ENCODE peak calls at places on chromosomes 12 and 14, in four cellular contexts. J, X, K and Q are unnamed samples.

GRCh38 chr12:19388131-19388549 is 51.2 kb upstream of the AEBP2 start:
- DNase-seq in X (no peak), J (no peak), K (no peak), Q (no peak)

GRCh38 chr14:86057018-86057667 is 527.2 kb downstream of the FLRT2 start:
- DNase-seq in J (no peak), K (peak; percentile 7), X (no peak), Q (no peak)

GRCh38 chr14:28001002-28001401 is 765.6 kb upstream of the FOXG1 start:
- DNase-seq in X (no peak), J (no peak), K (no peak), Q (no peak)

GRCh38 chr12:51744235-51744634 is 104.3 kb downstream of the FIGNL2 start:
- DNase-seq in X (no peak), K (no peak), J (no peak), Q (no peak)

GRCh38 chr12:4025420-4026358 is 152.5 kb upstream of the PARP11 start:
- DNase-seq in J (no peak), K (no peak), X (no peak), Q (no peak)

GRCh38 chr14:77849711-77850110 is 49.8 kb downstream of the ADCK1 start:
- DNase-seq in J (no peak), K (no peak), X (no peak), Q (no peak)

GRCh38 chr12:73181244-73181643 is 909.1 kb downstream of the TRHDE start:
- DNase-seq in K (no peak), J (no peak), X (no peak), Q (no peak)

GRCh38 chr12:56267443-56268071 is 815 bp downstream of the COQ10A start:
- DNase-seq in K (peak; percentile 52), X (no peak), J (no peak), Q (peak; percentile 48)

GRCh38 chr14:103545915-103546650 is 16.4 kb downstream of the BAG5 start:
- DNase-seq in J (no peak), X (no peak), K (no peak), Q (no peak)

GRCh38 chr14:76810953-76811400 is 1.7 kb downstream of the ANGEL1 start:
- DNase-seq in X (no peak), K (no peak), J (peak; percentile 25), Q (no peak)

GRCh38 chr12:79848321-79848720 is 86.6 kb downstream of the PPP1R12A start:
- DNase-seq in J (no peak), X (no peak), K (no peak), Q (no peak)

GRCh38 chr12:3490848-3491382 is at the start of gene PRMT8:
- DNase-seq in K (no peak), J (peak; percentile 23), X (no peak), Q (no peak)

GRCh38 chr12:10189653-10190052 is 10.8 kb downstream of the TMEM52B start:
- DNase-seq in J (no peak), K (no peak), X (no peak), Q (peak; percentile 14)

GRCh38 chr14:77181603-77182437 is at the start of gene TMEM63C:
- DNase-seq in X (peak; percentile 21), K (peak; percentile 20), J (peak; percentile 64), Q (peak; percentile 72)

GRCh38 chr14:72675126-72675525 is 218.8 kb downstream of the DPF3 start:
- DNase-seq in K (no peak), J (no peak), X (no peak), Q (no peak)

GRCh38 chr12:4830568-4830967 is 79.1 kb upstream of the KCNA1 start:
- DNase-seq in K (no peak), X (no peak), J (no peak), Q (no peak)

GRCh38 chr14:95136631-95137030 is 20.7 kb downstream of the DICER1 start:
- DNase-seq in J (no peak), X (no peak), K (no peak), Q (no peak)

GRCh38 chr12:91805031-91805430 is 340.6 kb downstream of the BTG1 start:
- DNase-seq in X (no peak), J (no peak), K (no peak), Q (no peak)

GRCh38 chr12:8038659-8039114 is 6.2 kb downstream of the FOXJ2 start:
- DNase-seq in X (no peak), K (peak; percentile 61), J (no peak), Q (no peak)

GRCh38 chr12:103538397-103538796 is 42.6 kb upstream of the C12orf42 start:
- DNase-seq in J (no peak), X (no peak), K (no peak), Q (no peak)

GRCh38 chr14:100731846-100732765 is 5.4 kb downstream of the DLK1 start:
- DNase-seq in X (no peak), J (no peak), K (no peak), Q (no peak)

GRCh38 chr12:9899209-9899608 is 17.9 kb downstream of the KLRF2 start:
- DNase-seq in K (no peak), X (no peak), J (no peak), Q (no peak)

DNA sequence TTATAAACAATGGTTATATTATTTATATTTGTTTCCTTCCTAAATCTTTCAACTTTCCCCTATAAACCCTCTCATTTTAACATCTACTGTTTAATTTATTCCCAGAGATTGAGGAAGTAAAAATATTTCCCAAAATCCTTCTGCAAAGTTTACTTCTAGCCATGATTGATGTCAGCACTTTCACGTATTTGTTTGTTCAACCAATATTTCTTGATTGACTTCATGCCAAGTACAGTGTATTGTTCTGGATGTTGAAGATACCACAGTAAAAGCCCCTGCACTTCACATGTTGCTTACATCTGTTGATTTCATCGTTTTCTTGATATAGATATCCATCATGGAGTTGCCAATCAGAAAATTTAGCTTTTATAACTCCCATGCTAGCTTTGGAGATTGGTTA is 81.8 kb downstream of the TTLL5 start:
- DNase-seq in J (no peak), K (no peak), X (no peak), Q (no peak)
- TF ChIP-seq SPI1 in J (no peak), K (no peak), X (no peak), Q (no peak)

DNA sequence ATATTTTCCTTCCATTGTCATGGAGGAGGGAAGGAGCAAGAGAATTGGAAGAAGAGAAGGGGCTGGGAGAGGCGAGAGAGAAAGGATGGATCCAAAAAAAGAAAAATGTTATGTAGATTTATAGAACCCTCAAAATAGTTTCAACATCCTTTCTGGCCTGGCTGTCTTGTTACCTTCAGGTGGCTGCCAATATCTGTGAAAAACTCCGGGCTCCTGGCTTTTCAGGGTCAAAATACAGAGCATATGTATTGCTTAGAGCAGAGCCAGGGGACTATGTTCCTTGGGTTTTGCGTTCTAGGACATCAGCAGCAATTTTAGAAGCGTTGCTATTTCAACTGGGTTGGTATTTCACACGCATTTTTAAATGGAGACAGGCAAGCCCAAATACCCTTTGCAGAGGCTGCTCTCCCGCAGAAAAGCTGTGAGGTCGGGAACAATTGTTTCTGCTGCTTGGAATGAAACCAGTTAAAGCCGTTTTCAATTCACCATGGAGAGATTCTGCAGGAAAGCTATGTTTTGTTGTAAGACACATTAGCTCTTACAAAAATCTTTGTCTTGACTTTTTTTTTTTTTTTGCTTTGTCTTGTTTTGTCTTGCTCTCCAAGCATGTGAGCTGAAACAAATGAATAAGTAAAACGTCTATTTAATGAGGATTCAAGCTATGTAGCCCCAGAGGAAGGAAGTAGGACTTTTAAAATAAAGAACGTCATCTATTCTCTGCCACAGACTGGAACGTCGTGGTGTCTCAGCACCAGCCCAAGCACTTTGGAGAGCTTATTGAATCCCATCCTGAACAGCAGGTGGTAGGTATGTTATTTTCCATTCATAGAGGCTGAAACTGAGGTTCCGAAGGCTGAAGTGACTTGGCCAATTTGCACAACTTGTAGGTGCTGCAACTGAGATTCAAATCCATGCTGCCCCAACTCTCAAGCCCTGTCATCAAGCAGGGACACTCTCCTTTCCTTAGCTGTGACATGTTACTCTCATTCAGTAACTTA is 181.0 kb upstream of the TBX3 start:
- DNase-seq in X (no peak), J (no peak), K (no peak), Q (no peak)
- TF ChIP-seq SPI1 in X (no peak), J (no peak), K (no peak), Q (no peak)

GRCh38 chr14:55782166-55782565 is 202.2 kb downstream of the KTN1 start:
- DNase-seq in K (no peak), X (no peak), J (no peak), Q (no peak)
- TF ChIP-seq SPI1 in K (no peak), X (no peak), J (no peak), Q (no peak)

DNA sequence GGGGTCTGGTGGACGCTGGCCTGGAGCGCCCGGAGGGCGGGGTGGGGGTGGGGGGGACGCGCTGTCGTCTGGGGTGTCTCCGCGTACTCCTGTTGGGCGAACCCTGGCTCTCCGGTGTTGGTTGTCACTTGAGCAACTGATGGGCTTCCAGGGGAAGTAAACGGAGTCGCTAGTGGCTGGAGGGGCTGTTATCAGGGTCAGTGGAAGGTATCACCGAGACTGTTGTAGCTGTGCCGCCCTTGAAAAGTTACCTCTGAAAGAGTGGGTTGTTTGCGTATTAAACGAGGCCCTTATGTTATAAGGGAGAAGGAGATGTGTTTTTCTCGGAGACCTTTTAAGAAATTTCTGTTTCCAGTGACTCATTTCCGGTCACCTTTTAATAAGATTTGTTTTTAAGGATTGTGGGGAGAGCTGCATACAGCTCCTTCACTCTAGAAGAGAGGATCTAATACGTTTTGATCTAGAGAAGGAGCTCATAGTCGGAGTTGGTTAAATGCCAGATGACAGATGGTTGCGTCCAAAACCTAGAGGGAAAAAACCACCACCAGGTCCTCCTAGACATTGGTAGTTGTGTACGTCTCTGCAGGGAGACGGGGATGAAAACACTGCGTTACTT is 699 bp upstream of the DBX2 start:
- DNase-seq in X (no peak), J (no peak), K (no peak), Q (no peak)
- TF ChIP-seq SPI1 in X (no peak), J (no peak), K (no peak), Q (no peak)

GRCh38 chr12:122999196-122999946 is 18.9 kb downstream of the ARL6IP4 start:
- DNase-seq in X (no peak), K (no peak), J (no peak), Q (no peak)

GRCh38 chr12:123000578-123000977 is 20.1 kb downstream of the ARL6IP4 start:
- DNase-seq in K (no peak), J (no peak), X (no peak), Q (no peak)

GRCh38 chr12:123001467-123001866 is 21.0 kb downstream of the ARL6IP4 start:
- DNase-seq in X (no peak), J (no peak), K (no peak), Q (no peak)

GRCh38 chr12:122998316-122998715 is 17.8 kb downstream of the ARL6IP4 start:
- DNase-seq in J (no peak), X (no peak), K (no peak), Q (no peak)

GRCh38 chr12:122999986-123000420 is 19.5 kb downstream of the ARL6IP4 start:
- DNase-seq in X (no peak), J (no peak), K (no peak), Q (peak; percentile 36)
- TF ChIP-seq SPI1 in X (no peak), J (no peak), K (peak; percentile 34), Q (no peak)

DNA sequence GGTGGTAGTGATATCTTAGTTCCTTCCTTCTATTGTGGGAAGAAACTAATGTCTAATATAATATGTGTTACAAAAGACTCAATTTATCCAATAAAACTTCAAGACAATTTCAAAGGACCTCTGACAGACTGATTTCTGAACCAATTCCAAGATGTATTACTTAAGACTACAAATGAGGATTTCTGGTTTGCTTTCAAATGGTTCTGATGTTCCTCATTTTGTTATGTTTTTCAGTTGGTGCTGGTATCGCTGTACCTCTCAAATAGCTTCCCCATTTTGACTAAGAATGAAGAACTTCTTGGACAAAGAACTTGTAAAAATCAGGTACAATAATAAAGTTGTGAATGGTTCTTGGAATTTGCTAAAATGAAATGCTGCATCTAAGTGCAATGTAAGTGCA is 19.4 kb upstream of the MBIP start:
- DNase-seq in K (no peak), X (no peak), J (no peak), Q (peak; percentile 48)
- TF ChIP-seq SPI1 in K (no peak), X (no peak), J (no peak), Q (peak; percentile 69)

GRCh38 chr14:34328178-34328577 is 133.9 kb downstream of the SPTSSA start:
- DNase-seq in X (no peak), J (no peak), K (no peak), Q (no peak)
- TF ChIP-seq SPI1 in X (no peak), J (no peak), K (no peak), Q (no peak)